ENCODE peak calls at places on chromosomes 1 and 21, in seven cellular contexts. U is AG09309; W is CD8-positive, alpha-beta T cell; E is IMR-90; Q is AG04450; Z is psoas muscle; J is epithelial cell of esophagus. A is an unnamed sample.

GRCh38 chr1:164604541-164604940 is 45.6 kb downstream of the PBX1 start:
- DNase-seq in U (peak), J (no peak), Z (no peak), Q (no peak), W (no peak), E (peak), A (no peak)

GRCh38 chr1:203760506-203760905 is 4.5 kb upstream of the LAX1 start:
- DNase-seq in E (no peak), Q (no peak), J (no peak), W (no peak), U (no peak), Z (no peak), A (no peak)

GRCh38 chr1:161048949-161049722 is 3.4 kb upstream of the USF1 start:
- DNase-seq in Z (no peak), E (no peak), Q (no peak), U (no peak), J (no peak), W (no peak), A (no peak)

GRCh38 chr1:203280061-203280460 is 25.3 kb upstream of the BTG2 start:
- DNase-seq in U (no peak), Q (no peak), E (no peak), W (no peak), Z (no peak), J (no peak), A (no peak)

GRCh38 chr1:23720256-23720995 is 22.8 kb upstream of the ELOA start:
- DNase-seq in W (no peak), U (no peak), Z (no peak), E (peak), J (peak), Q (no peak), A (no peak)

GRCh38 chr21:39669976-39670671 is 57.4 kb downstream of the B3GALT5 start:
- DNase-seq in J (no peak), U (no peak), E (no peak), Z (no peak), Q (no peak), W (no peak), A (no peak)

GRCh38 chr1:152870831-152871730 is 7.0 kb upstream of the SMCP start:
- DNase-seq in Q (no peak), J (peak), W (no peak), E (peak), Z (no peak), U (no peak), A (peak)

GRCh38 chr1:187877220-187877619 is 1048.5 kb downstream of the PLA2G4A start:
- DNase-seq in U (no peak), Q (no peak), J (no peak), W (no peak), E (no peak), Z (no peak), A (no peak)

GRCh38 chr21:35457097-35457496 is 408.0 kb upstream of the RUNX1 start:
- DNase-seq in U (no peak), J (no peak), W (no peak), E (no peak), Z (no peak), Q (no peak), A (no peak)

GRCh38 chr1:119136401-119136800 is 4.1 kb downstream of the WARS2 start:
- DNase-seq in J (peak), Z (no peak), U (no peak), E (peak), W (no peak), Q (no peak), A (no peak)

GRCh38 chr1:31564606-31564989 is 11.7 kb upstream of the TINAGL1 start:
- DNase-seq in Z (no peak), W (no peak), E (no peak), J (no peak), Q (no peak), U (no peak), A (no peak)

GRCh38 chr1:3074800-3075199 is 5.8 kb downstream of the PRDM16 start:
- DNase-seq in W (no peak), Q (no peak), J (no peak), U (no peak), E (no peak), Z (no peak), A (no peak)

GRCh38 chr1:3077081-3077480 is 8.1 kb downstream of the PRDM16 start:
- DNase-seq in Q (no peak), W (no peak), U (no peak), Z (no peak), E (no peak), J (no peak), A (no peak)

GRCh38 chr1:3077561-3077960 is 8.6 kb downstream of the PRDM16 start:
- DNase-seq in Q (no peak), Z (no peak), W (no peak), E (no peak), U (no peak), J (no peak), A (no peak)

GRCh38 chr1:3075666-3076387 is 6.8 kb downstream of the PRDM16 start:
- DNase-seq in W (no peak), Z (no peak), E (no peak), U (no peak), J (no peak), Q (no peak), A (no peak)

GRCh38 chr1:3076388-3076740 is 7.4 kb downstream of the PRDM16 start:
- DNase-seq in Z (no peak), U (no peak), E (no peak), W (no peak), Q (no peak), J (no peak), A (no peak)
- H3K4me3 ChIP-seq in Z (no peak), U (no peak), E (no peak), W (no peak), Q (no peak), J (no peak), A (no peak)

GRCh38 chr1:202018476-202019234 is 8.3 kb downstream of the ELF3 start:
- DNase-seq in Q (no peak), U (no peak), J (peak), W (no peak), E (no peak), Z (no peak), A (no peak)
- H3K4me3 ChIP-seq in Q (no peak), U (no peak), J (no peak), W (no peak), E (no peak), Z (no peak), A (no peak)

GRCh38 chr1:103529746-103530145 is 4.2 kb downstream of the RNPC3 start:
- DNase-seq in Z (peak), E (peak), U (no peak), J (peak), Q (no peak), W (no peak), A (no peak)

GRCh38 chr1:103525114-103525606 is 339 bp upstream of the RNPC3 start:
- DNase-seq in W (no peak), J (peak), Z (no peak), U (no peak), Q (no peak), E (peak), A (no peak)

GRCh38 chr1:103525607-103526507 is at the start of gene RNPC3:
- DNase-seq in Q (peak), W (peak), J (peak), E (peak), Z (peak), U (peak), A (peak)

GRCh38 chr1:103523346-103523745 is 2.2 kb upstream of the RNPC3 start:
- DNase-seq in Q (no peak), W (no peak), Z (no peak), E (no peak), U (no peak), J (no peak), A (no peak)

DNA sequence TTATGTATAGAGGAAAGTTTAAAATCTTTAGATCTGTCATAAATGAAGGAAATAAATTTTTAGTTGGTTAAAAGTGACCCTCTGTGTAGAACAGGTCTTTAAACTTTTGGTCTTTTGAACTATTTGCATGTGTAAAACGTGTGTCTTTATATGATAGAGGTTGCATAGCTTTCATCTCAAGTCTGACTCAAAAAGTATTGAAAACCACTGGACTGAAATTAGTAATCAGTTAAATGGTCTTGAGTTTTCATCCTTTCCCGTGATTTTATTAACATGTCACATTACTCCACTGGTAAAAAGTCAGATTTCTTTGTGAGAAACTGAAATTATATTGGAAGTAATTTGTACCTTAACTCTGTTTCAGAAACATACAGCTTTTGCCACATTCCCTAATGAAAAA is 1.8 kb downstream of the RNPC3 start:
- DNase-seq in Z (no peak), E (no peak), W (no peak), Q (no peak), U (no peak), J (no peak), A (no peak)
- H3K4me3 ChIP-seq in Z (peak), E (no peak), W (no peak), Q (peak), U (no peak), J (peak), A (no peak)

GRCh38 chr1:100774370-100774769 is 54.8 kb downstream of the VCAM1 start:
- DNase-seq in E (no peak), J (no peak), Z (no peak), Q (no peak), U (no peak), W (no peak), A (no peak)

GRCh38 chr1:100767176-100767876 is 47.8 kb downstream of the VCAM1 start:
- DNase-seq in J (peak), E (peak), Q (no peak), U (no peak), W (no peak), Z (no peak), A (peak)

GRCh38 chr1:100769906-100770646 is 50.5 kb downstream of the VCAM1 start:
- DNase-seq in U (no peak), J (no peak), E (no peak), Z (no peak), Q (no peak), W (no peak), A (no peak)

GRCh38 chr1:100773444-100773843 is 53.9 kb downstream of the VCAM1 start:
- DNase-seq in U (no peak), W (no peak), Z (no peak), E (no peak), J (peak), Q (no peak), A (no peak)

GRCh38 chr1:100769323-100769722 is 49.8 kb downstream of the VCAM1 start:
- DNase-seq in J (no peak), E (peak), U (no peak), W (no peak), Z (no peak), Q (no peak), A (no peak)
- H3K4me3 ChIP-seq in J (no peak), E (no peak), U (no peak), W (no peak), Z (no peak), Q (no peak), A (no peak)

GRCh38 chr1:18109756-18110597 is 2.4 kb downstream of the IGSF21 start:
- DNase-seq in Q (no peak), Z (peak), J (no peak), U (no peak), W (no peak), E (no peak), A (no peak)
- H3K4me3 ChIP-seq in Q (no peak), Z (peak), J (no peak), U (no peak), W (no peak), E (no peak), A (no peak)

DNA sequence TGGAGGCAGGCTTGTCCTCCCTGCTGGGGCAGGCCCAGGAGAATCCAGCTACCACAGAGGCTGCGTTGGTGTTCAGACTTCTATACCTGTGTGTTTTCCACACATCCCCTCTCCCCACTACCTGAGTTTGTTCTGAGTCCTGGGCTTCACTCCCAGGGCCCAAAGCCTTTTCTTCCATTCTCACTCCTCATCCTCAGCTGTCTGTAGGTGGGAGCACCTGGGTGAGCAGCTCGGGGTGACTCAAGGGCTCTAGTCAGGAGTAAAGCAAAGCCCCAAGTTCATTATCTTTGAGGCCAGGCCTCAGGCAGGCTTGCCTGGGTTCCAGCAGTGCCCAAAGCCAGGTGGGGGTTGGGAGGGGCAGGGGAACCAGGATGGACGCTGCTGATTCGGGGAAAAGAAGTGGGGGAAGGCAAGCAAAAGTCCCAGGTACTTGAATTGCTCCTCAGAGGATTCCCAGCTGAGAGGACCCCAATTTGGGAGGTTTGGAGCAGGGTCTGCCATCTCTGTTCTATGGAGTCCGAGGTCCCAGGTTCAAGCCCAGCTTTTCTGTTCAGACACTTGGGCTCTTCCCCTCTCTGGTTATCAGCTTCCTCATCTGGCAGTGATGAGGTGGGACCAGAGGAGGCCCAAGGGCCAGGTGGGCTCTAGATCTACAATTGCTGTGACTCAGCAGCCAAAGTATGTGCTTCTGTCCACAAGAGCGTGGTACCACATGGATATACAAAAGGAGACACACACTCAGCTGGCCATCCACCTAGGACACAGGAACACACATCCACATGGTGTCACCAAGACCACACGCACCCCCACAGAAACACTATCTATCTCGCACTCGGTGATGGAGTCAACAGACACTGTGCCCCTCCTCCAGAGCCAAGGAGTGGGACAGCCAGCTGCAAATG is 5.8 kb upstream of the PTPN7 start:
- DNase-seq in U (no peak), J (no peak), Q (no peak), Z (no peak), E (peak), W (no peak), A (no peak)
- H3K4me3 ChIP-seq in U (no peak), J (no peak), Q (no peak), Z (no peak), E (no peak), W (no peak), A (no peak)

DNA sequence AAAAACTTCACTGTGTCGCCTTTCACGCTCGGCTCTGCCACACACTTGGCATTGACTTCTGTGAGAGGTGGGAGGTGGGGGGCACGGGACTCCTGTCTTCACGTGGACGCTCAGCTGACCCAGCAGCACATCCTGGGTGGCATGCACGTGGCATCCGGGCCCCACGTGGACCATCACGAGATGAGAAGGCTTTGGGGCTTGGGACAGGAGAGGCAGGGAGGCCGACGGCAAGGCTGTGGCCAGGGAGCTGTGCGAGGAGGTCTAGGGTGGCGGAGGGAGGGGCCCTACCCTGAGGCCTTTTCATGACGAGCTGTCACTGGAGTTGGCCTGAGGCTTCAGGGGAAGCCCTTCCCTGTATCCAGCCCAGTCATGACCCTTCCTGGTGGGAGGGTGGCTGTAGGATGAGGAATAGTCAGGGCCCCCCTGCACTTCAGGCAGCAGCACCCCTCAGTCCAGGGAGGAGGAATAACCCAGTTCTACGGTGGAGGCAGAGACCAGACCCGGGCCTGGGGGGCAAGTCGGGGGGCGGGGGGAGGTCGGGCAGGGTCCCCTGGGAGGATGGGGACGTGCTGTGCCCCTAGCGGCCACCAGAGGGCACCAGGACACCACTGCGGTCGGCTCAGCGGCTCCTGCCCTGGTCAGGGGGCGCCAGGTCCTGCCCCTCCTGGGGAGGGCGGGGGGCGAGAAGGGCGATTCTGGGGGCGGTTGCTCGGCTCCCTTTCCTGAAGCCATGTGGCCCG is 2.0 kb upstream of the PERM1 start:
- DNase-seq in J (no peak), E (no peak), Z (peak), W (peak), U (no peak), Q (no peak), A (no peak)
- H3K4me3 ChIP-seq in J (no peak), E (no peak), Z (peak), W (no peak), U (peak), Q (peak), A (peak)

DNA sequence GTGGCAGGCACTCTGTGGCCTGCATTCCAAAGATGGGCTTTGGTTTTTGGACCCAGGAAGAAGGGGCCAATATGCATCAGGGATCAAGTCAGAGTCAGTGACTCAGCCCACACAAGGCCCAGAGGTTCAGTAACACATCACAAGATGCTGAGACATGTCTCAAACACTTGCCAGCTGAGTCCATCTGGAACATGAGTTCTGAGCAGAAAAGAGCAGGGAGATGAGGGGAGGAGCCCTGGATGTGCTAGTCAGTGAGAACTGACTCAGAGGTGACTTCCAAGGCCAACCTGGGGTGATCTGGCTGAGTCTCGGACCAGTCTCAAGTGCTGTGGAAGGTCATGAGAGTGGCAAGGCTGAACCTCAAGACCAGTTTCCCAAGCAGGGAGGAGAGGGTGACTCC is 150.1 kb downstream of the CDC7 start:
- DNase-seq in E (peak), Z (peak), J (peak), U (peak), W (no peak), Q (peak), A (peak)
- H3K4me3 ChIP-seq in E (no peak), Z (no peak), J (no peak), U (no peak), W (no peak), Q (no peak), A (no peak)

DNA sequence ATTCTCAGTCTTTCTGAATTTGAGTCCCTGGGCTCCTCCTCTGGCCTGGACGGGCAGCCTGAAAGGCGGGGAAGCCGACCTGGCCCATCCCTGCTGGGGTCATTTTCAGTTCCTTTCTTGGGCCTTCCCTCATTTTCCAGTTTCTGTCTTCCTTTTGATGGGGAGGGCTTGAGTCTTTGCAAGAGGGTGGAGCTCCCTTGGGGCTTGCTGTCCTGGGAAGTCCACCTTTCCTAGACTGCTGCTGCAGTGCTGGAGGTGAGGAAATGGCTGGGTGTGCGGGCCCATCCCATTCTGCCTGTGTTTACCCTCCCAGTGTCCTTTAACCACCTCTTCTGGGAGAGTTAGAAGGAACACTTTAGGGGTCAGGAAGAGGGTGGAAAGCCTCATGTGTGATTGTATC is 40.4 kb upstream of the SYNC start:
- DNase-seq in J (no peak), E (no peak), W (no peak), Q (no peak), U (no peak), Z (no peak), A (no peak)
- H3K4me3 ChIP-seq in J (peak), E (no peak), W (no peak), Q (peak), U (peak), Z (peak), A (no peak)

GRCh38 chr1:197904126-197904787 is 1.8 kb downstream of the C1orf53 start:
- DNase-seq in J (no peak), U (no peak), E (no peak), W (no peak), Q (no peak), Z (no peak), A (no peak)

GRCh38 chr1:197905699-197906351 is 3.4 kb downstream of the C1orf53 start:
- DNase-seq in W (no peak), J (no peak), U (no peak), Q (no peak), E (no peak), Z (no peak), A (no peak)

GRCh38 chr1:197903196-197903514 is 725 bp downstream of the C1orf53 start:
- DNase-seq in E (no peak), Z (no peak), U (no peak), J (no peak), Q (no peak), W (no peak), A (no peak)

GRCh38 chr1:197902131-197902453 is 338 bp upstream of the C1orf53 start:
- DNase-seq in J (no peak), Q (no peak), Z (no peak), E (no peak), W (no peak), U (no peak), A (no peak)

GRCh38 chr1:197902454-197903195 is at the start of gene C1orf53:
- DNase-seq in W (peak), U (peak), Z (peak), Q (peak), E (peak), J (peak), A (peak)
- H3K4me3 ChIP-seq in W (peak), U (peak), Z (peak), Q (peak), E (peak), J (peak), A (peak)